ENCODE peak calls at places on chromosomes 5 and 9, in eight cellular contexts. X, O, D, T, K, G, F and Y are unnamed samples.
A peak's percentile ranks its signal among the peaks of the same experiment; 100 is the strongest.

GRCh38 chr9:3948826-3949578 is 350.9 kb downstream of the GLIS3 start:
- DNase-seq in X (no peak), O (no peak), D (no peak), T (peak; percentile 67), K (no peak), G (no peak), F (no peak), Y (no peak)

GRCh38 chr5:78666041-78666444 is 17.5 kb upstream of the LHFPL2 start:
- DNase-seq in X (no peak), O (no peak), D (no peak), T (peak; percentile 42), K (no peak), G (no peak), F (no peak), Y (no peak)

GRCh38 chr5:149285153-149285552 is 13.5 kb downstream of the AFAP1L1 start:
- DNase-seq in X (no peak), O (no peak), D (no peak), T (no peak), K (no peak), G (no peak), F (no peak), Y (no peak)

GRCh38 chr5:179345429-179346321 is at the start of gene ADAMTS2:
- DNase-seq in X (no peak), O (peak; percentile 32), D (no peak), T (peak; percentile 14), K (no peak), G (peak; percentile 77), F (peak; percentile 58), Y (no peak)

GRCh38 chr5:44991693-44992092 is 182.9 kb downstream of the MRPS30 start:
- DNase-seq in X (no peak), O (no peak), D (no peak), T (no peak), K (no peak), G (no peak), F (no peak), Y (no peak)

GRCh38 chr5:1792842-1793266 is 6.8 kb downstream of the MRPL36 start:
- DNase-seq in X (no peak), O (no peak), D (no peak), T (peak; percentile 93), K (peak; percentile 46), G (no peak), F (no peak), Y (no peak)

GRCh38 chr9:124259273-124260078 is 1.7 kb downstream of the NEK6 start:
- DNase-seq in X (no peak), O (no peak), D (peak; percentile 43), T (peak; percentile 91), K (no peak), G (peak; percentile 85), F (no peak), Y (peak; percentile 76)

GRCh38 chr9:127867356-127868277 is 9.9 kb downstream of the AK1 start:
- DNase-seq in X (no peak), O (no peak), D (no peak), T (no peak), K (no peak), G (peak; percentile 54), F (no peak), Y (no peak)

GRCh38 chr5:175466700-175467318 is 11.6 kb upstream of the SFXN1 start:
- DNase-seq in X (no peak), O (no peak), D (no peak), T (no peak), K (no peak), G (peak; percentile 48), F (no peak), Y (no peak)

GRCh38 chr5:151216781-151217180 is 7.1 kb downstream of the CCDC69 start:
- DNase-seq in X (no peak), O (no peak), D (no peak), T (no peak), K (no peak), G (no peak), F (no peak), Y (no peak)

GRCh38 chr5:151212361-151212899 is 11.5 kb downstream of the CCDC69 start:
- DNase-seq in X (no peak), O (no peak), D (no peak), T (no peak), K (no peak), G (no peak), F (no peak), Y (no peak)

GRCh38 chr5:151215546-151215880 is 8.4 kb downstream of the CCDC69 start:
- DNase-seq in X (no peak), O (no peak), D (no peak), T (no peak), K (no peak), G (no peak), F (no peak), Y (no peak)

GRCh38 chr5:151213803-151214613 is 9.9 kb downstream of the CCDC69 start:
- DNase-seq in X (no peak), O (no peak), D (no peak), T (no peak), K (peak; percentile 67), G (peak; percentile 67), F (peak; percentile 80), Y (no peak)

GRCh38 chr5:151214614-151215545 is 9.0 kb downstream of the CCDC69 start:
- DNase-seq in X (no peak), O (no peak), D (no peak), T (no peak), K (no peak), G (no peak), F (peak; percentile 73), Y (no peak)
- TF ChIP-seq CTCF in X (no peak), O (no peak), D (no peak), T (no peak), K (no peak), G (no peak), F (no peak), Y (no peak)

GRCh38 chr5:138752341-138752950 is 779 bp upstream of the CTNNA1 start:
- DNase-seq in X (no peak), O (no peak), D (no peak), T (no peak), K (no peak), G (peak; percentile 37), F (peak; percentile 33), Y (no peak)
- TF ChIP-seq CTCF in X (no peak), O (no peak), D (peak; percentile 23), T (no peak), K (no peak), G (no peak), F (no peak), Y (no peak)

GRCh38 chr9:36145970-36146369 is 9.4 kb downstream of the GLIPR2 start:
- DNase-seq in X (no peak), O (no peak), D (no peak), T (no peak), K (no peak), G (no peak), F (no peak), Y (no peak)
- TF ChIP-seq CTCF in X (no peak), O (no peak), D (no peak), T (no peak), K (no peak), G (no peak), F (no peak), Y (no peak)

GRCh38 chr5:160460377-160461049 is 38.9 kb downstream of the PTTG1 start:
- DNase-seq in X (no peak), O (no peak), D (no peak), T (no peak), K (no peak), G (no peak), F (no peak), Y (no peak)
- TF ChIP-seq CTCF in X (no peak), O (no peak), D (peak; percentile 44), T (peak; percentile 19), K (no peak), G (no peak), F (peak; percentile 24), Y (no peak)

GRCh38 chr9:105046907-105047651 is 119.1 kb upstream of the ABCA1 start:
- DNase-seq in X (no peak), O (no peak), D (no peak), T (no peak), K (no peak), G (no peak), F (no peak), Y (no peak)
- TF ChIP-seq CTCF in X (no peak), O (no peak), D (peak; percentile 12), T (no peak), K (no peak), G (no peak), F (no peak), Y (no peak)

DNA sequence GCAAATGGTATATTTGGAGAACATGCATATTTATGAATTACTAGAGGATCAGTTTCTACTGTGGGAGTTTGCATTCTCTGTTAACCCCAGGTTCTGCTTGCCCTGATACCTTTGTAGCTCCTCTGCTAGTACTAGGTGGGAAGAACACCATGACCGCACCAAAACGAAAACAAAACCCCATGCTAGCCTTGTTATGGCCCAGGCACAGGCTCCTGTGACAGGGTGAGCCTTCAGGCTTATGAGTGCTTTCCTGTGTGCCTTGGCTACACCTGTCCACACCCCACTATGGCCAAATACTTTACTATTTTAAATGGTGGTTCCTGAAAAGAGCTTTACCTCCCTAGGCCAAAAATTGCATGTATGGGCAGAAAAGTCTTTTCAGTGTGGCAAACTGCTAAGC is 94.8 kb downstream of the PPIC start:
- DNase-seq in X (no peak), O (no peak), D (no peak), T (no peak), K (no peak), G (no peak), F (no peak), Y (no peak)
- TF ChIP-seq CTCF in X (no peak), O (no peak), D (no peak), T (no peak), K (no peak), G (no peak), F (no peak), Y (no peak)